ENCODE peak calls at places on chromosomes 13 and 19, in seven cellular contexts. H, D, Y, U, S, J and F are unnamed samples.

GRCh38 chr19:13876834-13877233 is at the start of gene NANOS3:
- DNase-seq in S (no peak), Y (no peak), U (no peak), J (no peak), H (no peak), D (no peak), F (no peak)

GRCh38 chr13:108031859-108032258 is 183.5 kb downstream of the LIG4 start:
- DNase-seq in S (no peak), Y (no peak), U (no peak), H (no peak), J (no peak), D (no peak), F (no peak)

GRCh38 chr13:79782541-79783216 is 301.7 kb downstream of the NDFIP2 start:
- DNase-seq in U (no peak), J (peak), S (peak), H (peak), D (peak), Y (no peak), F (no peak)

GRCh38 chr13:42041684-42042035 is 6.8 kb upstream of the DGKH start:
- DNase-seq in U (no peak), S (no peak), Y (peak), D (peak), J (peak), H (peak), F (no peak)

GRCh38 chr19:36152061-36152885 is at the start of gene COX7A1:
- DNase-seq in Y (no peak), S (no peak), H (peak), U (no peak), J (peak), D (no peak), F (no peak)

GRCh38 chr13:41284512-41285288 is 21.3 kb upstream of the MTRF1 start:
- DNase-seq in H (no peak), D (no peak), Y (peak), U (no peak), S (no peak), J (no peak), F (no peak)

GRCh38 chr13:32617112-32617511 is 30.9 kb downstream of the PDS5B start:
- DNase-seq in S (no peak), U (no peak), H (no peak), D (no peak), Y (no peak), J (no peak), F (no peak)

GRCh38 chr13:71039440-71039839 is 827.6 kb downstream of the DACH1 start:
- DNase-seq in S (no peak), D (no peak), U (no peak), Y (no peak), H (no peak), J (no peak), F (no peak)

GRCh38 chr19:30028992-30029343 is 86.9 kb downstream of the URI1 start:
- DNase-seq in U (no peak), Y (no peak), S (no peak), J (no peak), H (no peak), D (no peak), F (no peak)

GRCh38 chr13:40152145-40152544 is 496.7 kb downstream of the COG6 start:
- DNase-seq in J (peak), D (no peak), Y (peak), H (no peak), U (no peak), S (no peak), F (no peak)

GRCh38 chr13:109401307-109401706 is 385.1 kb downstream of the IRS2 start:
- DNase-seq in S (no peak), U (no peak), H (no peak), J (no peak), Y (no peak), D (no peak), F (no peak)

GRCh38 chr19:51873097-51873496 is 14.7 kb downstream of the ZNF577 start:
- DNase-seq in S (no peak), U (no peak), D (no peak), J (no peak), H (no peak), Y (no peak), F (no peak)

GRCh38 chr19:3135961-3136683 is at the start of gene GNA15:
- DNase-seq in S (no peak), Y (no peak), J (no peak), D (no peak), U (no peak), H (no peak), F (peak)

GRCh38 chr13:40069173-40070044 is 413.9 kb downstream of the COG6 start:
- DNase-seq in S (no peak), U (no peak), H (peak), D (peak), Y (peak), J (peak), F (peak)

GRCh38 chr19:16588089-16588823 is 16.0 kb upstream of the SLC35E1 start:
- DNase-seq in D (no peak), Y (no peak), U (no peak), H (no peak), S (peak), J (no peak), F (peak)

GRCh38 chr19:45340232-45340898 is at the start of gene KLC3:
- DNase-seq in J (peak), U (no peak), S (no peak), D (no peak), Y (no peak), H (no peak), F (no peak)

GRCh38 chr13:25130944-25131343 is 35.0 kb downstream of the PABPC3 start:
- DNase-seq in H (no peak), D (no peak), S (no peak), Y (no peak), U (no peak), J (no peak), F (no peak)

GRCh38 chr13:30696278-30697176 is 38.8 kb upstream of the ALOX5AP start:
- DNase-seq in J (no peak), H (peak), U (no peak), S (no peak), Y (no peak), D (no peak), F (peak)

GRCh38 chr13:23087884-23088283 is 92.9 kb upstream of the SGCG start:
- DNase-seq in S (no peak), D (no peak), H (no peak), Y (peak), J (peak), U (peak), F (peak)

GRCh38 chr13:114096031-114096485 is 36.4 kb downstream of the RASA3 start:
- DNase-seq in U (no peak), Y (no peak), S (no peak), D (no peak), J (no peak), H (peak), F (no peak)

GRCh38 chr19:6116749-6117430 is 6.6 kb upstream of the RFX2 start:
- DNase-seq in Y (no peak), D (no peak), S (no peak), J (no peak), H (no peak), U (no peak), F (no peak)

GRCh38 chr19:21202865-21203494 is 61.1 kb downstream of the ZNF431 start:
- DNase-seq in Y (peak), H (no peak), J (peak), S (no peak), D (peak), U (no peak), F (peak)

GRCh38 chr13:48110930-48111721 is 16.2 kb upstream of the MED4 start:
- DNase-seq in U (no peak), J (no peak), S (no peak), H (peak), Y (no peak), D (no peak), F (no peak)

GRCh38 chr13:23321534-23322241 is 111.8 kb downstream of the SACS start:
- DNase-seq in H (peak), S (no peak), D (no peak), Y (peak), U (no peak), J (no peak), F (peak)

GRCh38 chr13:77860621-77861020 is 58.0 kb downstream of the EDNRB start:
- DNase-seq in S (no peak), Y (no peak), H (no peak), D (no peak), U (peak), J (no peak), F (no peak)